ENCODE peak calls at places on chromosomes 5 and 9, in eight cellular contexts. M is SW 1271, U is NCI-H1048, X is foreskin keratinocyte, C is T follicular helper cell, E is NCI-H1105, H is right cardiac atrium, R is trophoblast cell. Y is an unnamed sample.

GRCh38 chr5:147464211-147464610 is 45.7 kb downstream of the DPYSL3 start:
- DNase-seq in M (peak), U (no peak), X (no peak), C (no peak), E (peak), H (no peak), R (no peak), Y (peak)

GRCh38 chr9:106072421-106072820 is 378.1 kb downstream of the TMEM38B start:
- DNase-seq in M (no peak), U (no peak), X (no peak), C (no peak), E (no peak), H (no peak), R (no peak), Y (no peak)

GRCh38 chr9:19934301-19934868 is 145.5 kb upstream of the SLC24A2 start:
- DNase-seq in M (no peak), U (no peak), X (no peak), C (no peak), E (no peak), H (peak), R (no peak), Y (no peak)

GRCh38 chr5:1838013-1838412 is 36.8 kb downstream of the NDUFS6 start:
- DNase-seq in M (no peak), U (no peak), X (no peak), C (no peak), E (no peak), H (no peak), R (no peak), Y (no peak)

GRCh38 chr9:72807765-72808445 is 144.9 kb downstream of the ALDH1A1 start:
- DNase-seq in M (no peak), U (no peak), X (no peak), C (no peak), E (no peak), H (no peak), R (no peak), Y (no peak)

GRCh38 chr5:177111720-177112394 is 21.7 kb upstream of the NSD1 start:
- DNase-seq in M (peak), U (no peak), X (no peak), C (no peak), E (peak), H (peak), R (no peak), Y (peak)

GRCh38 chr5:124513216-124513615 is 233.2 kb downstream of the ZNF608 start:
- DNase-seq in M (no peak), U (no peak), X (no peak), C (no peak), E (no peak), H (no peak), R (no peak), Y (no peak)

GRCh38 chr5:141560725-141561483 is 57.9 kb downstream of the DIAPH1 start:
- DNase-seq in M (peak), U (peak), X (peak), C (no peak), E (peak), H (peak), R (peak), Y (peak)

GRCh38 chr5:96232602-96233001 is 200.4 kb downstream of the PCSK1 start:
- DNase-seq in M (no peak), U (no peak), X (no peak), C (no peak), E (no peak), H (no peak), R (no peak), Y (no peak)

GRCh38 chr9:98248737-98249474 is 6.5 kb downstream of the TBC1D2 start:
- DNase-seq in M (no peak), U (no peak), X (peak), C (no peak), E (no peak), H (peak), R (peak), Y (peak)

GRCh38 chr5:164053123-164053522 is 547.7 kb downstream of the MAT2B start:
- DNase-seq in M (no peak), U (no peak), X (no peak), C (no peak), E (no peak), H (no peak), R (no peak), Y (no peak)

GRCh38 chr5:581266-581665 is 30.9 kb upstream of the CEP72 start:
- DNase-seq in M (no peak), U (no peak), X (no peak), C (no peak), E (no peak), H (no peak), R (no peak), Y (no peak)

GRCh38 chr9:125649315-125649714 is 57.7 kb downstream of the MAPKAP1 start:
- DNase-seq in M (peak), U (no peak), X (peak), C (no peak), E (no peak), H (no peak), R (peak), Y (peak)

GRCh38 chr9:101582593-101582992 is 12.2 kb downstream of the PPP3R2 start:
- DNase-seq in M (no peak), U (no peak), X (peak), C (no peak), E (no peak), H (no peak), R (no peak), Y (no peak)

Y was measured in SW480.